ENCODE peak calls at places on chromosome 1, in ten cellular contexts. One of them, this sample, is unnamed.

GRCh38 chr1:155645648-155646047 is 35.6 kb downstream of the MSTO1 start:
- DNase-seq in SK-N-SH: no peak
- DNase-seq in fibroblast of mammary gland: peak; percentile 62
- DNase-seq in lung: no peak
- DNase-seq in uterus: peak; percentile 23
- DNase-seq in transverse colon: no peak
- DNase-seq in ascending aorta: no peak
- DNase-seq in CD8-positive, alpha-beta T cell: no peak
- DNase-seq in ovary: no peak
- DNase-seq in fibroblast of pulmonary artery: peak; percentile 49
- DNase-seq in this sample: no peak

GRCh38 chr1:21634481-21635137 is 34.5 kb downstream of the RAP1GAP start:
- DNase-seq in SK-N-SH: no peak
- DNase-seq in fibroblast of mammary gland: no peak
- DNase-seq in lung: no peak
- DNase-seq in uterus: no peak
- DNase-seq in transverse colon: peak; percentile 60
- DNase-seq in ascending aorta: no peak
- DNase-seq in CD8-positive, alpha-beta T cell: no peak
- DNase-seq in ovary: no peak
- DNase-seq in fibroblast of pulmonary artery: no peak
- DNase-seq in this sample: no peak

GRCh38 chr1:35876988-35877387 is 6.0 kb upstream of the AGO1 start:
- DNase-seq in SK-N-SH: no peak
- DNase-seq in fibroblast of mammary gland: peak; percentile 21
- DNase-seq in lung: no peak
- DNase-seq in uterus: no peak
- DNase-seq in transverse colon: no peak
- DNase-seq in ascending aorta: no peak
- DNase-seq in CD8-positive, alpha-beta T cell: no peak
- DNase-seq in ovary: no peak
- DNase-seq in fibroblast of pulmonary artery: peak; percentile 51
- DNase-seq in this sample: no peak

GRCh38 chr1:83055391-83056170 is 943.4 kb downstream of the TTLL7 start:
- DNase-seq in SK-N-SH: no peak
- DNase-seq in fibroblast of mammary gland: no peak
- DNase-seq in lung: no peak
- DNase-seq in uterus: no peak
- DNase-seq in transverse colon: no peak
- DNase-seq in ascending aorta: no peak
- DNase-seq in CD8-positive, alpha-beta T cell: no peak
- DNase-seq in ovary: no peak
- DNase-seq in fibroblast of pulmonary artery: no peak
- DNase-seq in this sample: no peak

GRCh38 chr1:221868894-221869293 is 127.0 kb upstream of the DUSP10 start:
- DNase-seq in SK-N-SH: no peak
- DNase-seq in fibroblast of mammary gland: peak; percentile 91
- DNase-seq in lung: no peak
- DNase-seq in uterus: no peak
- DNase-seq in transverse colon: no peak
- DNase-seq in ascending aorta: no peak
- DNase-seq in CD8-positive, alpha-beta T cell: no peak
- DNase-seq in ovary: no peak
- DNase-seq in fibroblast of pulmonary artery: peak; percentile 70
- DNase-seq in this sample: no peak

GRCh38 chr1:84844094-84844493 is 48.9 kb downstream of the LPAR3 start:
- DNase-seq in SK-N-SH: no peak
- DNase-seq in fibroblast of mammary gland: no peak
- DNase-seq in lung: no peak
- DNase-seq in uterus: no peak
- DNase-seq in transverse colon: no peak
- DNase-seq in ascending aorta: no peak
- DNase-seq in CD8-positive, alpha-beta T cell: no peak
- DNase-seq in ovary: no peak
- DNase-seq in fibroblast of pulmonary artery: no peak
- DNase-seq in this sample: no peak

GRCh38 chr1:207654320-207654719 is 9.4 kb downstream of the CR1L start:
- DNase-seq in SK-N-SH: no peak
- DNase-seq in fibroblast of mammary gland: no peak
- DNase-seq in lung: no peak
- DNase-seq in uterus: no peak
- DNase-seq in transverse colon: no peak
- DNase-seq in ascending aorta: no peak
- DNase-seq in CD8-positive, alpha-beta T cell: no peak
- DNase-seq in ovary: no peak
- DNase-seq in fibroblast of pulmonary artery: peak; percentile 8
- DNase-seq in this sample: no peak

GRCh38 chr1:160579216-160579701 is at the start of gene CD84:
- DNase-seq in SK-N-SH: no peak
- DNase-seq in fibroblast of mammary gland: no peak
- DNase-seq in lung: no peak
- DNase-seq in uterus: no peak
- DNase-seq in transverse colon: no peak
- DNase-seq in ascending aorta: no peak
- DNase-seq in CD8-positive, alpha-beta T cell: no peak
- DNase-seq in ovary: no peak
- DNase-seq in fibroblast of pulmonary artery: no peak
- DNase-seq in this sample: no peak

GRCh38 chr1:34847094-34847493 is 12.5 kb downstream of the SMIM12 start:
- DNase-seq in SK-N-SH: no peak
- DNase-seq in fibroblast of mammary gland: no peak
- DNase-seq in lung: no peak
- DNase-seq in uterus: no peak
- DNase-seq in transverse colon: no peak
- DNase-seq in ascending aorta: no peak
- DNase-seq in CD8-positive, alpha-beta T cell: no peak
- DNase-seq in ovary: no peak
- DNase-seq in fibroblast of pulmonary artery: no peak
- DNase-seq in this sample: no peak

GRCh38 chr1:66271904-66272254 is 262.1 kb upstream of the SGIP1 start:
- DNase-seq in SK-N-SH: peak; percentile 13
- DNase-seq in fibroblast of mammary gland: peak; percentile 75
- DNase-seq in lung: no peak
- DNase-seq in uterus: peak; percentile 56
- DNase-seq in transverse colon: peak; percentile 35
- DNase-seq in ascending aorta: no peak
- DNase-seq in CD8-positive, alpha-beta T cell: no peak
- DNase-seq in ovary: peak; percentile 51
- DNase-seq in fibroblast of pulmonary artery: peak; percentile 67
- DNase-seq in this sample: no peak
- TF ChIP-seq CTCF in SK-N-SH: no peak
- TF ChIP-seq CTCF in fibroblast of mammary gland: no peak
- TF ChIP-seq CTCF in lung: no peak
- TF ChIP-seq CTCF in uterus: no peak
- TF ChIP-seq CTCF in transverse colon: no peak
- TF ChIP-seq CTCF in ascending aorta: no peak
- TF ChIP-seq CTCF in CD8-positive, alpha-beta T cell: no peak
- TF ChIP-seq CTCF in ovary: no peak
- TF ChIP-seq CTCF in fibroblast of pulmonary artery: no peak
- TF ChIP-seq CTCF in this sample: no peak

GRCh38 chr1:179803916-179804315 is 60.8 kb downstream of the FAM163A start:
- DNase-seq in SK-N-SH: no peak
- DNase-seq in fibroblast of mammary gland: no peak
- DNase-seq in lung: no peak
- DNase-seq in uterus: no peak
- DNase-seq in transverse colon: no peak
- DNase-seq in ascending aorta: no peak
- DNase-seq in CD8-positive, alpha-beta T cell: no peak
- DNase-seq in ovary: no peak
- DNase-seq in fibroblast of pulmonary artery: peak; percentile 33
- DNase-seq in this sample: no peak

GRCh38 chr1:179805291-179806195 is 62.5 kb downstream of the FAM163A start:
- DNase-seq in SK-N-SH: no peak
- DNase-seq in fibroblast of mammary gland: peak; percentile 22
- DNase-seq in lung: no peak
- DNase-seq in uterus: no peak
- DNase-seq in transverse colon: no peak
- DNase-seq in ascending aorta: no peak
- DNase-seq in CD8-positive, alpha-beta T cell: no peak
- DNase-seq in ovary: no peak
- DNase-seq in fibroblast of pulmonary artery: no peak
- DNase-seq in this sample: no peak

GRCh38 chr1:179798213-179798863 is 55.2 kb downstream of the FAM163A start:
- DNase-seq in SK-N-SH: no peak
- DNase-seq in fibroblast of mammary gland: no peak
- DNase-seq in lung: no peak
- DNase-seq in uterus: no peak
- DNase-seq in transverse colon: no peak
- DNase-seq in ascending aorta: no peak
- DNase-seq in CD8-positive, alpha-beta T cell: no peak
- DNase-seq in ovary: no peak
- DNase-seq in fibroblast of pulmonary artery: no peak
- DNase-seq in this sample: no peak

GRCh38 chr1:179798864-179799516 is 55.9 kb downstream of the FAM163A start:
- DNase-seq in SK-N-SH: peak; percentile 38
- DNase-seq in fibroblast of mammary gland: no peak
- DNase-seq in lung: no peak
- DNase-seq in uterus: no peak
- DNase-seq in transverse colon: no peak
- DNase-seq in ascending aorta: no peak
- DNase-seq in CD8-positive, alpha-beta T cell: no peak
- DNase-seq in ovary: no peak
- DNase-seq in fibroblast of pulmonary artery: no peak
- DNase-seq in this sample: no peak

GRCh38 chr1:179800481-179800880 is 57.4 kb downstream of the FAM163A start:
- DNase-seq in SK-N-SH: no peak
- DNase-seq in fibroblast of mammary gland: no peak
- DNase-seq in lung: no peak
- DNase-seq in uterus: no peak
- DNase-seq in transverse colon: no peak
- DNase-seq in ascending aorta: no peak
- DNase-seq in CD8-positive, alpha-beta T cell: no peak
- DNase-seq in ovary: no peak
- DNase-seq in fibroblast of pulmonary artery: no peak
- DNase-seq in this sample: no peak
- H3K4me3 ChIP-seq in SK-N-SH: no peak overlapping the region
- H3K4me3 ChIP-seq in fibroblast of mammary gland: no peak overlapping the region
- H3K4me3 ChIP-seq in lung: no peak overlapping the region
- H3K4me3 ChIP-seq in uterus: no peak overlapping the region
- H3K4me3 ChIP-seq in transverse colon: no peak overlapping the region
- H3K4me3 ChIP-seq in ascending aorta: no peak overlapping the region
- H3K4me3 ChIP-seq in CD8-positive, alpha-beta T cell: no peak overlapping the region
- H3K4me3 ChIP-seq in ovary: no peak overlapping the region
- H3K4me3 ChIP-seq in fibroblast of pulmonary artery: no peak overlapping the region
- H3K4me3 ChIP-seq in this sample: no peak overlapping the region

GRCh38 chr1:228141871-228142615 is 2.0 kb downstream of the GUK1 start:
- DNase-seq in SK-N-SH: peak; percentile 17
- DNase-seq in fibroblast of mammary gland: no peak
- DNase-seq in lung: no peak
- DNase-seq in uterus: peak; percentile 17
- DNase-seq in transverse colon: no peak
- DNase-seq in ascending aorta: no peak
- DNase-seq in CD8-positive, alpha-beta T cell: no peak
- DNase-seq in ovary: peak; percentile 38
- DNase-seq in fibroblast of pulmonary artery: no peak
- DNase-seq in this sample: no peak

GRCh38 chr1:228141082-228141870 is 1.2 kb downstream of the GUK1 start:
- DNase-seq in SK-N-SH: peak; percentile 34
- DNase-seq in fibroblast of mammary gland: peak; percentile 88
- DNase-seq in lung: no peak
- DNase-seq in uterus: peak; percentile 51
- DNase-seq in transverse colon: peak; percentile 58
- DNase-seq in ascending aorta: no peak
- DNase-seq in CD8-positive, alpha-beta T cell: no peak
- DNase-seq in ovary: peak; percentile 66
- DNase-seq in fibroblast of pulmonary artery: peak; percentile 85
- DNase-seq in this sample: no peak

GRCh38 chr1:228139406-228139930 is 611 bp upstream of the GUK1 start:
- DNase-seq in SK-N-SH: no peak
- DNase-seq in fibroblast of mammary gland: no peak
- DNase-seq in lung: no peak
- DNase-seq in uterus: no peak
- DNase-seq in transverse colon: no peak
- DNase-seq in ascending aorta: no peak
- DNase-seq in CD8-positive, alpha-beta T cell: no peak
- DNase-seq in ovary: no peak
- DNase-seq in fibroblast of pulmonary artery: no peak
- DNase-seq in this sample: no peak

GRCh38 chr1:228140724-228141081 is 624 bp downstream of the GUK1 start:
- DNase-seq in SK-N-SH: no peak
- DNase-seq in fibroblast of mammary gland: no peak
- DNase-seq in lung: no peak
- DNase-seq in uterus: no peak
- DNase-seq in transverse colon: no peak
- DNase-seq in ascending aorta: no peak
- DNase-seq in CD8-positive, alpha-beta T cell: no peak
- DNase-seq in ovary: no peak
- DNase-seq in fibroblast of pulmonary artery: no peak
- DNase-seq in this sample: no peak

GRCh38 chr1:228139931-228140723 is at the start of gene GUK1:
- DNase-seq in SK-N-SH: peak; percentile 97
- DNase-seq in fibroblast of mammary gland: peak; percentile 99
- DNase-seq in lung: peak; percentile 100
- DNase-seq in uterus: peak; percentile 99
- DNase-seq in transverse colon: peak; percentile 100
- DNase-seq in ascending aorta: peak; percentile 100
- DNase-seq in CD8-positive, alpha-beta T cell: peak; percentile 100
- DNase-seq in ovary: peak; percentile 100
- DNase-seq in fibroblast of pulmonary artery: peak; percentile 100
- DNase-seq in this sample: peak; percentile 99
- TF ChIP-seq CTCF in SK-N-SH: no peak
- TF ChIP-seq CTCF in fibroblast of mammary gland: no peak
- TF ChIP-seq CTCF in lung: peak; percentile 6
- TF ChIP-seq CTCF in uterus: no peak
- TF ChIP-seq CTCF in transverse colon: peak; percentile 71
- TF ChIP-seq CTCF in ascending aorta: peak; percentile 17
- TF ChIP-seq CTCF in CD8-positive, alpha-beta T cell: no peak
- TF ChIP-seq CTCF in ovary: peak; percentile 20
- TF ChIP-seq CTCF in fibroblast of pulmonary artery: no peak
- TF ChIP-seq CTCF in this sample: peak; percentile 7

GRCh38 chr1:28176492-28177470 is at the start of gene PTAFR:
- DNase-seq in SK-N-SH: no peak
- DNase-seq in fibroblast of mammary gland: no peak
- DNase-seq in lung: peak; percentile 45
- DNase-seq in uterus: no peak
- DNase-seq in transverse colon: peak; percentile 41
- DNase-seq in ascending aorta: no peak
- DNase-seq in CD8-positive, alpha-beta T cell: no peak
- DNase-seq in ovary: no peak
- DNase-seq in fibroblast of pulmonary artery: no peak
- DNase-seq in this sample: no peak
- H3K4me3 ChIP-seq in SK-N-SH: no peak within 1 kb of the TSS
- H3K4me3 ChIP-seq in fibroblast of mammary gland: no peak within 1 kb of the TSS
- H3K4me3 ChIP-seq in lung: no peak within 1 kb of the TSS
- H3K4me3 ChIP-seq in uterus: no peak within 1 kb of the TSS
- H3K4me3 ChIP-seq in transverse colon: no peak within 1 kb of the TSS
- H3K4me3 ChIP-seq in ascending aorta: no peak within 1 kb of the TSS
- H3K4me3 ChIP-seq in CD8-positive, alpha-beta T cell: no peak within 1 kb of the TSS
- H3K4me3 ChIP-seq in ovary: no peak within 1 kb of the TSS
- H3K4me3 ChIP-seq in fibroblast of pulmonary artery: no peak within 1 kb of the TSS
- H3K4me3 ChIP-seq in this sample: peak within 1 kb of the TSS; percentile 58

GRCh38 chr1:206647224-206647623 is 11.9 kb downstream of the DYRK3 start:
- DNase-seq in SK-N-SH: no peak
- DNase-seq in fibroblast of mammary gland: no peak
- DNase-seq in lung: no peak
- DNase-seq in uterus: no peak
- DNase-seq in transverse colon: no peak
- DNase-seq in ascending aorta: no peak
- DNase-seq in CD8-positive, alpha-beta T cell: no peak
- DNase-seq in ovary: no peak
- DNase-seq in fibroblast of pulmonary artery: no peak
- DNase-seq in this sample: no peak
- TF ChIP-seq CTCF in SK-N-SH: no peak
- TF ChIP-seq CTCF in fibroblast of mammary gland: no peak
- TF ChIP-seq CTCF in lung: no peak
- TF ChIP-seq CTCF in uterus: no peak
- TF ChIP-seq CTCF in transverse colon: no peak
- TF ChIP-seq CTCF in ascending aorta: no peak
- TF ChIP-seq CTCF in CD8-positive, alpha-beta T cell: no peak
- TF ChIP-seq CTCF in ovary: no peak
- TF ChIP-seq CTCF in fibroblast of pulmonary artery: no peak
- TF ChIP-seq CTCF in this sample: no peak

GRCh38 chr1:53838654-53838974 is 518 bp upstream of the NDC1 start:
- DNase-seq in SK-N-SH: no peak
- DNase-seq in fibroblast of mammary gland: no peak
- DNase-seq in lung: no peak
- DNase-seq in uterus: no peak
- DNase-seq in transverse colon: no peak
- DNase-seq in ascending aorta: no peak
- DNase-seq in CD8-positive, alpha-beta T cell: no peak
- DNase-seq in ovary: no peak
- DNase-seq in fibroblast of pulmonary artery: no peak
- DNase-seq in this sample: no peak
- H3K4me3 ChIP-seq in SK-N-SH: peak overlapping the region; percentile 95
- H3K4me3 ChIP-seq in fibroblast of mammary gland: peak overlapping the region; percentile 99
- H3K4me3 ChIP-seq in lung: no peak overlapping the region
- H3K4me3 ChIP-seq in uterus: peak overlapping the region; percentile 53
- H3K4me3 ChIP-seq in transverse colon: peak overlapping the region; percentile 78
- H3K4me3 ChIP-seq in ascending aorta: peak overlapping the region; percentile 53
- H3K4me3 ChIP-seq in CD8-positive, alpha-beta T cell: peak overlapping the region; percentile 93
- H3K4me3 ChIP-seq in ovary: peak overlapping the region; percentile 70
- H3K4me3 ChIP-seq in fibroblast of pulmonary artery: peak overlapping the region; percentile 84
- H3K4me3 ChIP-seq in this sample: peak overlapping the region; percentile 93

This sample was measured in GM12864.